ENCODE peak calls at places on chromosomes 11 and 22, in five cellular contexts. One of them, this sample, is unnamed.

GRCh38 chr11:103591554-103591953 is 444.9 kb upstream of the DDI1 start:
- DNase-seq in lower lobe of right lung: no peak
- DNase-seq in fibroblast of the aortic adventitia: no peak
- DNase-seq in left ventricle myocardium inferior: no peak
- DNase-seq in fibroblast of villous mesenchyme: no peak
- DNase-seq in this sample: no peak

GRCh38 chr22:22068657-22069056 is 86.1 kb upstream of the TOP3B start:
- DNase-seq in lower lobe of right lung: no peak
- DNase-seq in fibroblast of the aortic adventitia: no peak
- DNase-seq in left ventricle myocardium inferior: no peak
- DNase-seq in fibroblast of villous mesenchyme: no peak
- DNase-seq in this sample: no peak

GRCh38 chr11:43282607-43283440 is 29.0 kb upstream of the API5 start:
- DNase-seq in lower lobe of right lung: peak; percentile 51
- DNase-seq in fibroblast of the aortic adventitia: peak; percentile 42
- DNase-seq in left ventricle myocardium inferior: peak; percentile 25
- DNase-seq in fibroblast of villous mesenchyme: peak; percentile 30
- DNase-seq in this sample: peak; percentile 28

GRCh38 chr11:82458777-82459176 is 274.9 kb downstream of the FAM181B start:
- DNase-seq in lower lobe of right lung: no peak
- DNase-seq in fibroblast of the aortic adventitia: no peak
- DNase-seq in left ventricle myocardium inferior: no peak
- DNase-seq in fibroblast of villous mesenchyme: no peak
- DNase-seq in this sample: no peak

GRCh38 chr11:14638561-14638960 is 5.0 kb upstream of the PDE3B start:
- DNase-seq in lower lobe of right lung: no peak
- DNase-seq in fibroblast of the aortic adventitia: no peak
- DNase-seq in left ventricle myocardium inferior: no peak
- DNase-seq in fibroblast of villous mesenchyme: no peak
- DNase-seq in this sample: no peak

GRCh38 chr11:32400196-32400595 is 35.1 kb downstream of the WT1 start:
- DNase-seq in lower lobe of right lung: no peak
- DNase-seq in fibroblast of the aortic adventitia: peak; percentile 43
- DNase-seq in left ventricle myocardium inferior: no peak
- DNase-seq in fibroblast of villous mesenchyme: peak; percentile 84
- DNase-seq in this sample: peak; percentile 64

GRCh38 chr11:72812604-72812967 is 1.6 kb upstream of the ATG16L2 start:
- DNase-seq in lower lobe of right lung: no peak
- DNase-seq in fibroblast of the aortic adventitia: no peak
- DNase-seq in left ventricle myocardium inferior: no peak
- DNase-seq in fibroblast of villous mesenchyme: no peak
- DNase-seq in this sample: no peak

GRCh38 chr11:68579455-68579854 is 104.9 kb upstream of the GAL start:
- DNase-seq in lower lobe of right lung: no peak
- DNase-seq in fibroblast of the aortic adventitia: peak; percentile 4
- DNase-seq in left ventricle myocardium inferior: no peak
- DNase-seq in fibroblast of villous mesenchyme: no peak
- DNase-seq in this sample: no peak

GRCh38 chr11:369336-370018 is at the start of gene B4GALNT4:
- DNase-seq in lower lobe of right lung: peak; percentile 22
- DNase-seq in fibroblast of the aortic adventitia: peak; percentile 22
- DNase-seq in left ventricle myocardium inferior: peak; percentile 22
- DNase-seq in fibroblast of villous mesenchyme: peak; percentile 17
- DNase-seq in this sample: no peak

GRCh38 chr11:64284048-64284961 is at the start of gene BAD:
- DNase-seq in lower lobe of right lung: peak; percentile 96
- DNase-seq in fibroblast of the aortic adventitia: peak; percentile 90
- DNase-seq in left ventricle myocardium inferior: peak; percentile 95
- DNase-seq in fibroblast of villous mesenchyme: peak; percentile 91
- DNase-seq in this sample: peak; percentile 88

GRCh38 chr11:110425751-110426545 is 3.8 kb upstream of the FDX1 start:
- DNase-seq in lower lobe of right lung: no peak
- DNase-seq in fibroblast of the aortic adventitia: peak; percentile 69
- DNase-seq in left ventricle myocardium inferior: no peak
- DNase-seq in fibroblast of villous mesenchyme: peak; percentile 62
- DNase-seq in this sample: peak; percentile 93

GRCh38 chr11:134727636-134728035 is 315.6 kb upstream of the B3GAT1 start:
- DNase-seq in lower lobe of right lung: no peak
- DNase-seq in fibroblast of the aortic adventitia: no peak
- DNase-seq in left ventricle myocardium inferior: no peak
- DNase-seq in fibroblast of villous mesenchyme: no peak
- DNase-seq in this sample: no peak

GRCh38 chr11:64107300-64107699 is 58.6 kb downstream of the MACROD1 start:
- DNase-seq in lower lobe of right lung: no peak
- DNase-seq in fibroblast of the aortic adventitia: no peak
- DNase-seq in left ventricle myocardium inferior: no peak
- DNase-seq in fibroblast of villous mesenchyme: no peak
- DNase-seq in this sample: no peak

GRCh38 chr11:41246399-41246745 is 213.1 kb downstream of the LRRC4C start:
- DNase-seq in lower lobe of right lung: no peak
- DNase-seq in fibroblast of the aortic adventitia: no peak
- DNase-seq in left ventricle myocardium inferior: no peak
- DNase-seq in fibroblast of villous mesenchyme: no peak
- DNase-seq in this sample: no peak
- H3K4me3 ChIP-seq in lower lobe of right lung: no peak overlapping the region
- H3K4me3 ChIP-seq in fibroblast of the aortic adventitia: no peak overlapping the region
- H3K4me3 ChIP-seq in left ventricle myocardium inferior: no peak overlapping the region
- H3K4me3 ChIP-seq in fibroblast of villous mesenchyme: no peak overlapping the region
- H3K4me3 ChIP-seq in this sample: no peak overlapping the region

DNA sequence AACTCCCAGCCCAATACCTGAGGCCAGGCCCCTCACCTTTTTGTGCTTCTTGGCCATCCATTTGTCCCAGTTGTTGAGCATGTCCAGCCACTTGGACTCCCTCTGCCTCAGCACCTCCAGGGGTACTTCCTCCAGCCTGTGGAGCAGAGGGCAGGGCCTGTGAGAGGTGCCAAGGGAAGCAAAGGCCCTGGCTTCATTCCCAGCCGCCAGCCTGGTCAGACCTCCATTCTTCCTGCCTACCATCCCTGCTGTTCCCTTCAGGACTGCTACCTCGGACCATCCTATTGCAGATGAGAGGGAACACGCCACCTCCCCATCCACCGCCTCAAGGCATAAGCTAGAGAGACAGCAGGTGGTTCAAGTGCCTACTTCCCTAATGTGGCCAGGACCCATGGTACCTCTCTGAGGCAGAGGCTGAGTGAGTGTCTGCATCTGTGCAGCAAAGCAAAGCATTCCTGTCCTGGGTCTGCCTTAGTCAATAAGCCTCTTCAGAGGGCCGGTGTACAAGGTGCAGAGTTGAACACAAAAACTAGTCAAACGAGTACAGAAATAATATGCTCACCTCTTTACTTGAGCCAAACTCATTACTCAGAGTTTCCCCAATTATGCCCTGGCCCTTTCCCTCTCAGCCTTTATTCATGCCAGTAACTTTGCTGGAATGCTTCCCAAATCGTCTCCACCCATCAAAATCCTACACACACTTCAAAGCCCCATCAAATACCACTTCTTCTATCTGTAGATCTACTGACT is 15.4 kb upstream of the CASTOR1 start:
- DNase-seq in lower lobe of right lung: no peak
- DNase-seq in fibroblast of the aortic adventitia: peak; percentile 72
- DNase-seq in left ventricle myocardium inferior: no peak
- DNase-seq in fibroblast of villous mesenchyme: no peak
- DNase-seq in this sample: no peak
- H3K4me3 ChIP-seq in lower lobe of right lung: peak overlapping the region; percentile 19
- H3K4me3 ChIP-seq in fibroblast of the aortic adventitia: no peak overlapping the region
- H3K4me3 ChIP-seq in left ventricle myocardium inferior: peak overlapping the region; percentile 30
- H3K4me3 ChIP-seq in fibroblast of villous mesenchyme: no peak overlapping the region
- H3K4me3 ChIP-seq in this sample: no peak overlapping the region

GRCh38 chr22:17213976-17214375 is 5.3 kb downstream of the ADA2 start:
- DNase-seq in lower lobe of right lung: peak; percentile 59
- DNase-seq in fibroblast of the aortic adventitia: peak; percentile 8
- DNase-seq in left ventricle myocardium inferior: peak; percentile 67
- DNase-seq in fibroblast of villous mesenchyme: no peak
- DNase-seq in this sample: peak; percentile 18
- H3K4me3 ChIP-seq in lower lobe of right lung: no peak overlapping the region
- H3K4me3 ChIP-seq in fibroblast of the aortic adventitia: no peak overlapping the region
- H3K4me3 ChIP-seq in left ventricle myocardium inferior: no peak overlapping the region
- H3K4me3 ChIP-seq in fibroblast of villous mesenchyme: no peak overlapping the region
- H3K4me3 ChIP-seq in this sample: no peak overlapping the region

DNA sequence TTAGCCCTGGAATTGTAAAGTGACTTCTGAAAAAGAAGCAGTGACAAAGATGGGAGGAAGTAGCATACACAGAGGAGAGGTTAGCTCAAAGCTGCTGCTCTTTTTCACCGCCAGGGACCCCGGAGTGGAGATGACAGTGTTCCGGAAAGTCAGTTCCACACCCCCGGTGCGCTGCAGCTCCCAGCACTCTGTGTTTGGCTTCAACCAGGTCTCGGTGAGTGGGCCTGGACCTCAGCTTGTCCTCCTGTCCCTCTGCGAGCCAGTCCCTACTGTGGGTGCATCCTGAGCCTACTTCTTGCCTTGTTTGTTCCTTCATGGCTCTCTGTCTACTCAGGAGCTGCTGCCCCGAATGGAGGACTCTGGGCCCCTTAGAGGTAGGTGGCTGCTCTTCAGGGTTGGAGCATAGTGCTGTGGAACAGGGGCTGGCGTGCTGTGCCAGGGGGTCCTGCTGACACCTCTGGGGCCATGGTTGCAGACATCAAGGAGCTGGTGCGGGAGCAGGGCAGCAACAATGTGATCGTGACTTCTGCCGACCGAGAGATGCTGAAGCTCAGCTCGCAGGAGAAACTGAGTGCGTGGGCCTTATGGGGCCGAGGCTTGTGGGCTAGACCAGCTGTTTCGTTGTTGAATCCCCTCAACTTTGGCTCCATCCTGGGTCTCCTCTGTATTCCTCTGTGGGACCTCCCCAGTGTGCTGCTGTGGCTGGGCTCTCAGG is 1.7 kb downstream of the PCNX3 start:
- DNase-seq in lower lobe of right lung: no peak
- DNase-seq in fibroblast of the aortic adventitia: no peak
- DNase-seq in left ventricle myocardium inferior: no peak
- DNase-seq in fibroblast of villous mesenchyme: no peak
- DNase-seq in this sample: no peak
- H3K4me3 ChIP-seq in lower lobe of right lung: peak overlapping the region; percentile 95
- H3K4me3 ChIP-seq in fibroblast of the aortic adventitia: peak overlapping the region; percentile 74
- H3K4me3 ChIP-seq in left ventricle myocardium inferior: peak overlapping the region; percentile 93
- H3K4me3 ChIP-seq in fibroblast of villous mesenchyme: no peak overlapping the region
- H3K4me3 ChIP-seq in this sample: peak overlapping the region; percentile 83

GRCh38 chr11:12075822-12076821 is 34.3 kb upstream of the MICAL2 start:
- DNase-seq in lower lobe of right lung: no peak
- DNase-seq in fibroblast of the aortic adventitia: peak; percentile 97
- DNase-seq in left ventricle myocardium inferior: no peak
- DNase-seq in fibroblast of villous mesenchyme: peak; percentile 99
- DNase-seq in this sample: peak; percentile 100
- H3K4me3 ChIP-seq in lower lobe of right lung: no peak overlapping the region
- H3K4me3 ChIP-seq in fibroblast of the aortic adventitia: no peak overlapping the region
- H3K4me3 ChIP-seq in left ventricle myocardium inferior: no peak overlapping the region
- H3K4me3 ChIP-seq in fibroblast of villous mesenchyme: no peak overlapping the region
- H3K4me3 ChIP-seq in this sample: peak overlapping the region; percentile 13

GRCh38 chr11:77147668-77148321 is 19.7 kb downstream of the MYO7A start:
- DNase-seq in lower lobe of right lung: peak; percentile 49
- DNase-seq in fibroblast of the aortic adventitia: no peak
- DNase-seq in left ventricle myocardium inferior: no peak
- DNase-seq in fibroblast of villous mesenchyme: peak; percentile 14
- DNase-seq in this sample: no peak
- H3K4me3 ChIP-seq in lower lobe of right lung: peak overlapping the region; percentile 39
- H3K4me3 ChIP-seq in fibroblast of the aortic adventitia: no peak overlapping the region
- H3K4me3 ChIP-seq in left ventricle myocardium inferior: peak overlapping the region; percentile 47
- H3K4me3 ChIP-seq in fibroblast of villous mesenchyme: peak overlapping the region; percentile 35
- H3K4me3 ChIP-seq in this sample: peak overlapping the region; percentile 9

DNA sequence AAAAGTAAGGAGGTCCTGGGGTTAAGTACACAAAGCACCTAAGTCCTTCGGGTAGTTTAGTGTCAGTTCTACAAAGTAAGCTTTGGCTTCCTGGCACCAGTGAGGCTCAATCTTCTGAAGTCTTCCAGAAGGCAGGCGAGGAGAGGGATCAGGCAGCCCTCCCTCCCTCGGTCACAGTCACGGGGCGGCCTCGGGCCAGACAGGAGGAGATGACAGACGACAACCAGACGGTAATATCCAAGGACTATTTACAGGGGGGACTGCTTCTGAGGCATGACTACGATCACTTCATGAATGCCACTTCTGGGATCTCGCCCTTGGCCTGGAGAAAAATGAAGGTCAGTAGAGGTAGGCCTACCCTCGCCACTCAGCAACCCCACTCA is 378 bp upstream of the TMEM223 start:
- DNase-seq in lower lobe of right lung: no peak
- DNase-seq in fibroblast of the aortic adventitia: no peak
- DNase-seq in left ventricle myocardium inferior: peak; percentile 45
- DNase-seq in fibroblast of villous mesenchyme: no peak
- DNase-seq in this sample: no peak
- H3K4me3 ChIP-seq in lower lobe of right lung: peak overlapping the region; percentile 71
- H3K4me3 ChIP-seq in fibroblast of the aortic adventitia: peak overlapping the region; percentile 19
- H3K4me3 ChIP-seq in left ventricle myocardium inferior: peak overlapping the region; percentile 93
- H3K4me3 ChIP-seq in fibroblast of villous mesenchyme: peak overlapping the region; percentile 71
- H3K4me3 ChIP-seq in this sample: peak overlapping the region; percentile 31

DNA sequence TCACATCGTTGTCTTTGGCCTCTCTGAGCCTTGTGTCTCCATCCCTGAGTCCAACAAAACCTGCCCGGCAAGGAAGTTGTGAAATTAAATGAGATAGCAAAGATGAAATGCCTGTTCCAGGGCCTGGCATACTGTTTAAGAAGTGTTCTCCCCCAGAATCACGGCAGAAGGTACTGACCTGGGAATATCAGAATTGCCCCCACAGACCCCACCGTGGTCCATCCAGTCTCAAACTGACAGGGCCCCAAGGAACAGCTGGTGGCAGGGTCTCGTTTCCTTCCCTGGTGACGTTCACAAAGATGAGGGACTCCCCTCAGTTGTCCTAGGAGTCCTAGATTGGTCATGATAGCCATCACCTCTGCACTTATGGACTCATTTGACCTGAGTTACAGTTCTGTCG is 1.8 kb downstream of the PRDM11 start:
- DNase-seq in lower lobe of right lung: no peak
- DNase-seq in fibroblast of the aortic adventitia: no peak
- DNase-seq in left ventricle myocardium inferior: no peak
- DNase-seq in fibroblast of villous mesenchyme: no peak
- DNase-seq in this sample: no peak
- H3K4me3 ChIP-seq in lower lobe of right lung: peak overlapping the region; percentile 81
- H3K4me3 ChIP-seq in fibroblast of the aortic adventitia: peak overlapping the region; percentile 79
- H3K4me3 ChIP-seq in left ventricle myocardium inferior: peak overlapping the region; percentile 90
- H3K4me3 ChIP-seq in fibroblast of villous mesenchyme: no peak overlapping the region
- H3K4me3 ChIP-seq in this sample: no peak overlapping the region